ENCODE peak calls at places on chromosome 9, in seven cellular contexts. One of them, this sample, is unnamed.

GRCh38 chr9:128636556-128637530 is 19.8 kb downstream of the DYNC2I2 start:
- DNase-seq in sciatic nerve: no peak
- DNase-seq in NCI-H1092 treated with DMSO at 0.1 percent for 48 hours: peak; percentile 30
- DNase-seq in activated naive CD8-positive, alpha-beta T cell treated with anti-CD3 and anti-CD28 coated beads, Interleukin-2, amount 50 U/mL, for 24 hours: no peak
- DNase-seq in NCI-H524 treated with DMSO at 0.1 percent for 48 hours: no peak
- DNase-seq in activated CD4-positive, alpha-beta T cell treated with anti-CD3 and anti-CD28 coated beads for 24 hours: no peak
- DNase-seq in ACHN: no peak
- DNase-seq in this sample: no peak

GRCh38 chr9:101486693-101487442 is 46.8 kb upstream of the RNF20 start:
- DNase-seq in sciatic nerve: peak; percentile 67
- DNase-seq in NCI-H1092 treated with DMSO at 0.1 percent for 48 hours: peak; percentile 87
- DNase-seq in activated naive CD8-positive, alpha-beta T cell treated with anti-CD3 and anti-CD28 coated beads, Interleukin-2, amount 50 U/mL, for 24 hours: peak; percentile 21
- DNase-seq in NCI-H524 treated with DMSO at 0.1 percent for 48 hours: peak; percentile 63
- DNase-seq in activated CD4-positive, alpha-beta T cell treated with anti-CD3 and anti-CD28 coated beads for 24 hours: no peak
- DNase-seq in ACHN: peak; percentile 75
- DNase-seq in this sample: no peak

GRCh38 chr9:92506184-92506857 is 24.0 kb upstream of the ASPN start:
- DNase-seq in sciatic nerve: peak; percentile 60
- DNase-seq in NCI-H1092 treated with DMSO at 0.1 percent for 48 hours: no peak
- DNase-seq in activated naive CD8-positive, alpha-beta T cell treated with anti-CD3 and anti-CD28 coated beads, Interleukin-2, amount 50 U/mL, for 24 hours: no peak
- DNase-seq in NCI-H524 treated with DMSO at 0.1 percent for 48 hours: no peak
- DNase-seq in activated CD4-positive, alpha-beta T cell treated with anti-CD3 and anti-CD28 coated beads for 24 hours: no peak
- DNase-seq in ACHN: peak; percentile 26
- DNase-seq in this sample: no peak

GRCh38 chr9:102779341-102779740 is 215.8 kb upstream of the CYLC2 start:
- DNase-seq in sciatic nerve: no peak
- DNase-seq in NCI-H1092 treated with DMSO at 0.1 percent for 48 hours: no peak
- DNase-seq in activated naive CD8-positive, alpha-beta T cell treated with anti-CD3 and anti-CD28 coated beads, Interleukin-2, amount 50 U/mL, for 24 hours: no peak
- DNase-seq in NCI-H524 treated with DMSO at 0.1 percent for 48 hours: no peak
- DNase-seq in activated CD4-positive, alpha-beta T cell treated with anti-CD3 and anti-CD28 coated beads for 24 hours: no peak
- DNase-seq in ACHN: no peak
- DNase-seq in this sample: no peak

GRCh38 chr9:4740373-4740622 is 704 bp downstream of the AK3 start:
- DNase-seq in sciatic nerve: no peak
- DNase-seq in NCI-H1092 treated with DMSO at 0.1 percent for 48 hours: peak; percentile 62
- DNase-seq in activated naive CD8-positive, alpha-beta T cell treated with anti-CD3 and anti-CD28 coated beads, Interleukin-2, amount 50 U/mL, for 24 hours: no peak
- DNase-seq in NCI-H524 treated with DMSO at 0.1 percent for 48 hours: no peak
- DNase-seq in activated CD4-positive, alpha-beta T cell treated with anti-CD3 and anti-CD28 coated beads for 24 hours: no peak
- DNase-seq in ACHN: no peak
- DNase-seq in this sample: no peak

GRCh38 chr9:77764894-77765780 is 117.0 kb upstream of the GNA14 start:
- DNase-seq in sciatic nerve: no peak
- DNase-seq in NCI-H1092 treated with DMSO at 0.1 percent for 48 hours: no peak
- DNase-seq in activated naive CD8-positive, alpha-beta T cell treated with anti-CD3 and anti-CD28 coated beads, Interleukin-2, amount 50 U/mL, for 24 hours: no peak
- DNase-seq in NCI-H524 treated with DMSO at 0.1 percent for 48 hours: no peak
- DNase-seq in activated CD4-positive, alpha-beta T cell treated with anti-CD3 and anti-CD28 coated beads for 24 hours: no peak
- DNase-seq in ACHN: peak; percentile 44
- DNase-seq in this sample: no peak

GRCh38 chr9:102035929-102036328 is 297.5 kb upstream of the GRIN3A start:
- DNase-seq in sciatic nerve: no peak
- DNase-seq in NCI-H1092 treated with DMSO at 0.1 percent for 48 hours: no peak
- DNase-seq in activated naive CD8-positive, alpha-beta T cell treated with anti-CD3 and anti-CD28 coated beads, Interleukin-2, amount 50 U/mL, for 24 hours: no peak
- DNase-seq in NCI-H524 treated with DMSO at 0.1 percent for 48 hours: no peak
- DNase-seq in activated CD4-positive, alpha-beta T cell treated with anti-CD3 and anti-CD28 coated beads for 24 hours: no peak
- DNase-seq in ACHN: peak; percentile 23
- DNase-seq in this sample: no peak

GRCh38 chr9:101791938-101792337 is 53.5 kb upstream of the GRIN3A start:
- DNase-seq in sciatic nerve: no peak
- DNase-seq in NCI-H1092 treated with DMSO at 0.1 percent for 48 hours: peak; percentile 77
- DNase-seq in activated naive CD8-positive, alpha-beta T cell treated with anti-CD3 and anti-CD28 coated beads, Interleukin-2, amount 50 U/mL, for 24 hours: peak; percentile 7
- DNase-seq in NCI-H524 treated with DMSO at 0.1 percent for 48 hours: peak; percentile 20
- DNase-seq in activated CD4-positive, alpha-beta T cell treated with anti-CD3 and anti-CD28 coated beads for 24 hours: no peak
- DNase-seq in ACHN: peak; percentile 33
- DNase-seq in this sample: no peak

GRCh38 chr9:89036383-89036782 is 45.1 kb downstream of the S1PR3 start:
- DNase-seq in sciatic nerve: no peak
- DNase-seq in NCI-H1092 treated with DMSO at 0.1 percent for 48 hours: no peak
- DNase-seq in activated naive CD8-positive, alpha-beta T cell treated with anti-CD3 and anti-CD28 coated beads, Interleukin-2, amount 50 U/mL, for 24 hours: no peak
- DNase-seq in NCI-H524 treated with DMSO at 0.1 percent for 48 hours: no peak
- DNase-seq in activated CD4-positive, alpha-beta T cell treated with anti-CD3 and anti-CD28 coated beads for 24 hours: no peak
- DNase-seq in ACHN: no peak
- DNase-seq in this sample: no peak

GRCh38 chr9:121736147-121736721 is 84.8 kb downstream of the DAB2IP start:
- DNase-seq in sciatic nerve: peak; percentile 90
- DNase-seq in NCI-H1092 treated with DMSO at 0.1 percent for 48 hours: no peak
- DNase-seq in activated naive CD8-positive, alpha-beta T cell treated with anti-CD3 and anti-CD28 coated beads, Interleukin-2, amount 50 U/mL, for 24 hours: no peak
- DNase-seq in NCI-H524 treated with DMSO at 0.1 percent for 48 hours: no peak
- DNase-seq in activated CD4-positive, alpha-beta T cell treated with anti-CD3 and anti-CD28 coated beads for 24 hours: no peak
- DNase-seq in ACHN: no peak
- DNase-seq in this sample: no peak

GRCh38 chr9:15696979-15697378 is 144.1 kb downstream of the CCDC171 start:
- DNase-seq in sciatic nerve: no peak
- DNase-seq in NCI-H1092 treated with DMSO at 0.1 percent for 48 hours: no peak
- DNase-seq in activated naive CD8-positive, alpha-beta T cell treated with anti-CD3 and anti-CD28 coated beads, Interleukin-2, amount 50 U/mL, for 24 hours: no peak
- DNase-seq in NCI-H524 treated with DMSO at 0.1 percent for 48 hours: no peak
- DNase-seq in activated CD4-positive, alpha-beta T cell treated with anti-CD3 and anti-CD28 coated beads for 24 hours: no peak
- DNase-seq in ACHN: no peak
- DNase-seq in this sample: no peak

GRCh38 chr9:33349743-33350142 is 52.6 kb downstream of the AQP7 start:
- DNase-seq in sciatic nerve: no peak
- DNase-seq in NCI-H1092 treated with DMSO at 0.1 percent for 48 hours: no peak
- DNase-seq in activated naive CD8-positive, alpha-beta T cell treated with anti-CD3 and anti-CD28 coated beads, Interleukin-2, amount 50 U/mL, for 24 hours: no peak
- DNase-seq in NCI-H524 treated with DMSO at 0.1 percent for 48 hours: no peak
- DNase-seq in activated CD4-positive, alpha-beta T cell treated with anti-CD3 and anti-CD28 coated beads for 24 hours: no peak
- DNase-seq in ACHN: no peak
- DNase-seq in this sample: no peak

GRCh38 chr9:17135578-17135904 is 701 bp downstream of the CNTLN start:
- DNase-seq in sciatic nerve: peak; percentile 71
- DNase-seq in NCI-H1092 treated with DMSO at 0.1 percent for 48 hours: peak; percentile 81
- DNase-seq in activated naive CD8-positive, alpha-beta T cell treated with anti-CD3 and anti-CD28 coated beads, Interleukin-2, amount 50 U/mL, for 24 hours: peak; percentile 7
- DNase-seq in NCI-H524 treated with DMSO at 0.1 percent for 48 hours: no peak
- DNase-seq in activated CD4-positive, alpha-beta T cell treated with anti-CD3 and anti-CD28 coated beads for 24 hours: no peak
- DNase-seq in ACHN: no peak
- DNase-seq in this sample: no peak

GRCh38 chr9:125422853-125423252 is 161.2 kb downstream of the GAPVD1 start:
- DNase-seq in sciatic nerve: no peak
- DNase-seq in NCI-H1092 treated with DMSO at 0.1 percent for 48 hours: no peak
- DNase-seq in activated naive CD8-positive, alpha-beta T cell treated with anti-CD3 and anti-CD28 coated beads, Interleukin-2, amount 50 U/mL, for 24 hours: no peak
- DNase-seq in NCI-H524 treated with DMSO at 0.1 percent for 48 hours: no peak
- DNase-seq in activated CD4-positive, alpha-beta T cell treated with anti-CD3 and anti-CD28 coated beads for 24 hours: no peak
- DNase-seq in ACHN: no peak
- DNase-seq in this sample: no peak

GRCh38 chr9:129990269-129991005 is 52.6 kb downstream of the FNBP1 start:
- DNase-seq in sciatic nerve: no peak
- DNase-seq in NCI-H1092 treated with DMSO at 0.1 percent for 48 hours: no peak
- DNase-seq in activated naive CD8-positive, alpha-beta T cell treated with anti-CD3 and anti-CD28 coated beads, Interleukin-2, amount 50 U/mL, for 24 hours: no peak
- DNase-seq in NCI-H524 treated with DMSO at 0.1 percent for 48 hours: no peak
- DNase-seq in activated CD4-positive, alpha-beta T cell treated with anti-CD3 and anti-CD28 coated beads for 24 hours: no peak
- DNase-seq in ACHN: no peak
- DNase-seq in this sample: no peak

GRCh38 chr9:86807577-86807976 is 139.7 kb downstream of the GAS1 start:
- DNase-seq in sciatic nerve: peak; percentile 64
- DNase-seq in NCI-H1092 treated with DMSO at 0.1 percent for 48 hours: no peak
- DNase-seq in activated naive CD8-positive, alpha-beta T cell treated with anti-CD3 and anti-CD28 coated beads, Interleukin-2, amount 50 U/mL, for 24 hours: no peak
- DNase-seq in NCI-H524 treated with DMSO at 0.1 percent for 48 hours: no peak
- DNase-seq in activated CD4-positive, alpha-beta T cell treated with anti-CD3 and anti-CD28 coated beads for 24 hours: no peak
- DNase-seq in ACHN: no peak
- DNase-seq in this sample: no peak

GRCh38 chr9:136050706-136051567 is 44.2 kb downstream of the NACC2 start:
- DNase-seq in sciatic nerve: peak; percentile 62
- DNase-seq in NCI-H1092 treated with DMSO at 0.1 percent for 48 hours: no peak
- DNase-seq in activated naive CD8-positive, alpha-beta T cell treated with anti-CD3 and anti-CD28 coated beads, Interleukin-2, amount 50 U/mL, for 24 hours: no peak
- DNase-seq in NCI-H524 treated with DMSO at 0.1 percent for 48 hours: no peak
- DNase-seq in activated CD4-positive, alpha-beta T cell treated with anti-CD3 and anti-CD28 coated beads for 24 hours: no peak
- DNase-seq in ACHN: no peak
- DNase-seq in this sample: no peak

GRCh38 chr9:89440951-89441654 is 56.8 kb downstream of the SEMA4D start:
- DNase-seq in sciatic nerve: no peak
- DNase-seq in NCI-H1092 treated with DMSO at 0.1 percent for 48 hours: no peak
- DNase-seq in activated naive CD8-positive, alpha-beta T cell treated with anti-CD3 and anti-CD28 coated beads, Interleukin-2, amount 50 U/mL, for 24 hours: no peak
- DNase-seq in NCI-H524 treated with DMSO at 0.1 percent for 48 hours: no peak
- DNase-seq in activated CD4-positive, alpha-beta T cell treated with anti-CD3 and anti-CD28 coated beads for 24 hours: no peak
- DNase-seq in ACHN: no peak
- DNase-seq in this sample: no peak

GRCh38 chr9:37107701-37108100 is 12.7 kb upstream of the ZCCHC7 start:
- DNase-seq in sciatic nerve: no peak
- DNase-seq in NCI-H1092 treated with DMSO at 0.1 percent for 48 hours: no peak
- DNase-seq in activated naive CD8-positive, alpha-beta T cell treated with anti-CD3 and anti-CD28 coated beads, Interleukin-2, amount 50 U/mL, for 24 hours: no peak
- DNase-seq in NCI-H524 treated with DMSO at 0.1 percent for 48 hours: no peak
- DNase-seq in activated CD4-positive, alpha-beta T cell treated with anti-CD3 and anti-CD28 coated beads for 24 hours: no peak
- DNase-seq in ACHN: no peak
- DNase-seq in this sample: no peak

GRCh38 chr9:96116275-96117051 is 185.5 kb downstream of the HSD17B3 start:
- DNase-seq in sciatic nerve: no peak
- DNase-seq in NCI-H1092 treated with DMSO at 0.1 percent for 48 hours: no peak
- DNase-seq in activated naive CD8-positive, alpha-beta T cell treated with anti-CD3 and anti-CD28 coated beads, Interleukin-2, amount 50 U/mL, for 24 hours: no peak
- DNase-seq in NCI-H524 treated with DMSO at 0.1 percent for 48 hours: no peak
- DNase-seq in activated CD4-positive, alpha-beta T cell treated with anti-CD3 and anti-CD28 coated beads for 24 hours: no peak
- DNase-seq in ACHN: no peak
- DNase-seq in this sample: no peak

GRCh38 chr9:127344373-127344995 is 52.5 kb upstream of the SLC2A8 start:
- DNase-seq in sciatic nerve: no peak
- DNase-seq in NCI-H1092 treated with DMSO at 0.1 percent for 48 hours: no peak
- DNase-seq in activated naive CD8-positive, alpha-beta T cell treated with anti-CD3 and anti-CD28 coated beads, Interleukin-2, amount 50 U/mL, for 24 hours: no peak
- DNase-seq in NCI-H524 treated with DMSO at 0.1 percent for 48 hours: no peak
- DNase-seq in activated CD4-positive, alpha-beta T cell treated with anti-CD3 and anti-CD28 coated beads for 24 hours: no peak
- DNase-seq in ACHN: no peak
- DNase-seq in this sample: no peak

GRCh38 chr9:15219511-15219910 is 87.5 kb downstream of the TTC39B start:
- DNase-seq in sciatic nerve: no peak
- DNase-seq in NCI-H1092 treated with DMSO at 0.1 percent for 48 hours: no peak
- DNase-seq in activated naive CD8-positive, alpha-beta T cell treated with anti-CD3 and anti-CD28 coated beads, Interleukin-2, amount 50 U/mL, for 24 hours: no peak
- DNase-seq in NCI-H524 treated with DMSO at 0.1 percent for 48 hours: no peak
- DNase-seq in activated CD4-positive, alpha-beta T cell treated with anti-CD3 and anti-CD28 coated beads for 24 hours: no peak
- DNase-seq in ACHN: no peak
- DNase-seq in this sample: no peak

GRCh38 chr9:137300607-137301085 is 1.4 kb downstream of the NRARP start:
- DNase-seq in sciatic nerve: no peak
- DNase-seq in NCI-H1092 treated with DMSO at 0.1 percent for 48 hours: no peak
- DNase-seq in activated naive CD8-positive, alpha-beta T cell treated with anti-CD3 and anti-CD28 coated beads, Interleukin-2, amount 50 U/mL, for 24 hours: no peak
- DNase-seq in NCI-H524 treated with DMSO at 0.1 percent for 48 hours: no peak
- DNase-seq in activated CD4-positive, alpha-beta T cell treated with anti-CD3 and anti-CD28 coated beads for 24 hours: no peak
- DNase-seq in ACHN: no peak
- DNase-seq in this sample: no peak

GRCh38 chr9:82922686-82923085 is 140.3 kb downstream of the RASEF start:
- DNase-seq in sciatic nerve: no peak
- DNase-seq in NCI-H1092 treated with DMSO at 0.1 percent for 48 hours: no peak
- DNase-seq in activated naive CD8-positive, alpha-beta T cell treated with anti-CD3 and anti-CD28 coated beads, Interleukin-2, amount 50 U/mL, for 24 hours: no peak
- DNase-seq in NCI-H524 treated with DMSO at 0.1 percent for 48 hours: no peak
- DNase-seq in activated CD4-positive, alpha-beta T cell treated with anti-CD3 and anti-CD28 coated beads for 24 hours: no peak
- DNase-seq in ACHN: no peak
- DNase-seq in this sample: no peak

GRCh38 chr9:134895849-134896833 is 15.5 kb downstream of the FCN2 start:
- DNase-seq in sciatic nerve: peak; percentile 80
- DNase-seq in NCI-H1092 treated with DMSO at 0.1 percent for 48 hours: peak; percentile 53
- DNase-seq in activated naive CD8-positive, alpha-beta T cell treated with anti-CD3 and anti-CD28 coated beads, Interleukin-2, amount 50 U/mL, for 24 hours: no peak
- DNase-seq in NCI-H524 treated with DMSO at 0.1 percent for 48 hours: peak; percentile 99
- DNase-seq in activated CD4-positive, alpha-beta T cell treated with anti-CD3 and anti-CD28 coated beads for 24 hours: no peak
- DNase-seq in ACHN: no peak
- DNase-seq in this sample: no peak

GRCh38 chr9:4400731-4401130 is 89.5 kb upstream of the SLC1A1 start:
- DNase-seq in sciatic nerve: no peak
- DNase-seq in NCI-H1092 treated with DMSO at 0.1 percent for 48 hours: no peak
- DNase-seq in activated naive CD8-positive, alpha-beta T cell treated with anti-CD3 and anti-CD28 coated beads, Interleukin-2, amount 50 U/mL, for 24 hours: no peak
- DNase-seq in NCI-H524 treated with DMSO at 0.1 percent for 48 hours: no peak
- DNase-seq in activated CD4-positive, alpha-beta T cell treated with anti-CD3 and anti-CD28 coated beads for 24 hours: no peak
- DNase-seq in ACHN: no peak
- DNase-seq in this sample: no peak